ENCODE peak calls at places on chromosome 11, in five cellular contexts. One of them, this sample, is unnamed.

GRCh38 chr11:88307749-88308425 is 29.6 kb downstream of the CTSC start:
- DNase-seq in Right ventricle myocardium inferior: no peak
- DNase-seq in activated CD4-positive, alpha-beta T cell treated with anti-CD3 and anti-CD28 coated beads, Interleukin-2, amount 10 ng/mL, durations not matched to agents 7 days and 5 days: no peak
- DNase-seq in stimulated activated CD4-positive, alpha-beta T cell treated with anti-CD3 and anti-CD28 coated beads, Interleukin-4, amount 100 ng/mL, for 1 hour: no peak
- DNase-seq in nucleus accumbens: no peak
- DNase-seq in this sample: no peak

GRCh38 chr11:76739798-76740197 is 43.4 kb upstream of the TSKU start:
- DNase-seq in Right ventricle myocardium inferior: no peak
- DNase-seq in nucleus accumbens: no peak
- DNase-seq in activated CD4-positive, alpha-beta T cell treated with anti-CD3 and anti-CD28 coated beads, Interleukin-2, amount 10 ng/mL, durations not matched to agents 7 days and 5 days: no peak
- DNase-seq in stimulated activated CD4-positive, alpha-beta T cell treated with anti-CD3 and anti-CD28 coated beads, Interleukin-4, amount 100 ng/mL, for 1 hour: no peak
- DNase-seq in this sample: no peak

GRCh38 chr11:2651826-2652237 is 48.0 kb downstream of the KCNQ1OT1 start:
- DNase-seq in nucleus accumbens: no peak
- DNase-seq in Right ventricle myocardium inferior: peak
- DNase-seq in activated CD4-positive, alpha-beta T cell treated with anti-CD3 and anti-CD28 coated beads, Interleukin-2, amount 10 ng/mL, durations not matched to agents 7 days and 5 days: no peak
- DNase-seq in stimulated activated CD4-positive, alpha-beta T cell treated with anti-CD3 and anti-CD28 coated beads, Interleukin-4, amount 100 ng/mL, for 1 hour: no peak
- DNase-seq in this sample: peak

GRCh38 chr11:93905384-93905783 is 55.0 kb upstream of the VSTM5 start:
- DNase-seq in stimulated activated CD4-positive, alpha-beta T cell treated with anti-CD3 and anti-CD28 coated beads, Interleukin-4, amount 100 ng/mL, for 1 hour: no peak
- DNase-seq in activated CD4-positive, alpha-beta T cell treated with anti-CD3 and anti-CD28 coated beads, Interleukin-2, amount 10 ng/mL, durations not matched to agents 7 days and 5 days: no peak
- DNase-seq in nucleus accumbens: no peak
- DNase-seq in Right ventricle myocardium inferior: no peak
- DNase-seq in this sample: no peak

GRCh38 chr11:112697371-112697770 is 263.8 kb upstream of the NCAM1 start:
- DNase-seq in stimulated activated CD4-positive, alpha-beta T cell treated with anti-CD3 and anti-CD28 coated beads, Interleukin-4, amount 100 ng/mL, for 1 hour: no peak
- DNase-seq in activated CD4-positive, alpha-beta T cell treated with anti-CD3 and anti-CD28 coated beads, Interleukin-2, amount 10 ng/mL, durations not matched to agents 7 days and 5 days: no peak
- DNase-seq in nucleus accumbens: peak
- DNase-seq in Right ventricle myocardium inferior: peak
- DNase-seq in this sample: no peak

GRCh38 chr11:112017538-112017937 is 7.7 kb upstream of the DLAT start:
- DNase-seq in stimulated activated CD4-positive, alpha-beta T cell treated with anti-CD3 and anti-CD28 coated beads, Interleukin-4, amount 100 ng/mL, for 1 hour: no peak
- DNase-seq in activated CD4-positive, alpha-beta T cell treated with anti-CD3 and anti-CD28 coated beads, Interleukin-2, amount 10 ng/mL, durations not matched to agents 7 days and 5 days: no peak
- DNase-seq in nucleus accumbens: no peak
- DNase-seq in Right ventricle myocardium inferior: no peak
- DNase-seq in this sample: no peak

GRCh38 chr11:32148824-32149223 is 58.0 kb downstream of the RCN1 start:
- DNase-seq in activated CD4-positive, alpha-beta T cell treated with anti-CD3 and anti-CD28 coated beads, Interleukin-2, amount 10 ng/mL, durations not matched to agents 7 days and 5 days: no peak
- DNase-seq in nucleus accumbens: no peak
- DNase-seq in stimulated activated CD4-positive, alpha-beta T cell treated with anti-CD3 and anti-CD28 coated beads, Interleukin-4, amount 100 ng/mL, for 1 hour: no peak
- DNase-seq in Right ventricle myocardium inferior: no peak
- DNase-seq in this sample: no peak

GRCh38 chr11:47175746-47176327 is 842 bp downstream of the ARFGAP2 start:
- DNase-seq in Right ventricle myocardium inferior: no peak
- DNase-seq in stimulated activated CD4-positive, alpha-beta T cell treated with anti-CD3 and anti-CD28 coated beads, Interleukin-4, amount 100 ng/mL, for 1 hour: no peak
- DNase-seq in activated CD4-positive, alpha-beta T cell treated with anti-CD3 and anti-CD28 coated beads, Interleukin-2, amount 10 ng/mL, durations not matched to agents 7 days and 5 days: no peak
- DNase-seq in nucleus accumbens: no peak
- DNase-seq in this sample: no peak

GRCh38 chr11:12813371-12814225 is 139.4 kb downstream of the TEAD1 start:
- DNase-seq in stimulated activated CD4-positive, alpha-beta T cell treated with anti-CD3 and anti-CD28 coated beads, Interleukin-4, amount 100 ng/mL, for 1 hour: no peak
- DNase-seq in activated CD4-positive, alpha-beta T cell treated with anti-CD3 and anti-CD28 coated beads, Interleukin-2, amount 10 ng/mL, durations not matched to agents 7 days and 5 days: no peak
- DNase-seq in Right ventricle myocardium inferior: no peak
- DNase-seq in nucleus accumbens: no peak
- DNase-seq in this sample: peak

GRCh38 chr11:117239295-117239694 is 6.8 kb downstream of the RNF214 start:
- DNase-seq in nucleus accumbens: no peak
- DNase-seq in stimulated activated CD4-positive, alpha-beta T cell treated with anti-CD3 and anti-CD28 coated beads, Interleukin-4, amount 100 ng/mL, for 1 hour: no peak
- DNase-seq in Right ventricle myocardium inferior: no peak
- DNase-seq in activated CD4-positive, alpha-beta T cell treated with anti-CD3 and anti-CD28 coated beads, Interleukin-2, amount 10 ng/mL, durations not matched to agents 7 days and 5 days: no peak
- DNase-seq in this sample: no peak

GRCh38 chr11:33687733-33688479 is 12.7 kb downstream of the C11orf91 start:
- DNase-seq in Right ventricle myocardium inferior: no peak
- DNase-seq in stimulated activated CD4-positive, alpha-beta T cell treated with anti-CD3 and anti-CD28 coated beads, Interleukin-4, amount 100 ng/mL, for 1 hour: no peak
- DNase-seq in activated CD4-positive, alpha-beta T cell treated with anti-CD3 and anti-CD28 coated beads, Interleukin-2, amount 10 ng/mL, durations not matched to agents 7 days and 5 days: peak
- DNase-seq in nucleus accumbens: no peak
- DNase-seq in this sample: no peak

GRCh38 chr11:46253258-46254134 is 24.0 kb upstream of the CREB3L1 start:
- DNase-seq in activated CD4-positive, alpha-beta T cell treated with anti-CD3 and anti-CD28 coated beads, Interleukin-2, amount 10 ng/mL, durations not matched to agents 7 days and 5 days: no peak
- DNase-seq in stimulated activated CD4-positive, alpha-beta T cell treated with anti-CD3 and anti-CD28 coated beads, Interleukin-4, amount 100 ng/mL, for 1 hour: no peak
- DNase-seq in Right ventricle myocardium inferior: no peak
- DNase-seq in nucleus accumbens: no peak
- DNase-seq in this sample: no peak

GRCh38 chr11:16418698-16419097 is 62.4 kb upstream of the SOX6 start:
- DNase-seq in stimulated activated CD4-positive, alpha-beta T cell treated with anti-CD3 and anti-CD28 coated beads, Interleukin-4, amount 100 ng/mL, for 1 hour: no peak
- DNase-seq in Right ventricle myocardium inferior: no peak
- DNase-seq in activated CD4-positive, alpha-beta T cell treated with anti-CD3 and anti-CD28 coated beads, Interleukin-2, amount 10 ng/mL, durations not matched to agents 7 days and 5 days: no peak
- DNase-seq in nucleus accumbens: no peak
- DNase-seq in this sample: no peak

GRCh38 chr11:11798586-11799438 is 43.0 kb upstream of the USP47 start:
- DNase-seq in stimulated activated CD4-positive, alpha-beta T cell treated with anti-CD3 and anti-CD28 coated beads, Interleukin-4, amount 100 ng/mL, for 1 hour: peak
- DNase-seq in activated CD4-positive, alpha-beta T cell treated with anti-CD3 and anti-CD28 coated beads, Interleukin-2, amount 10 ng/mL, durations not matched to agents 7 days and 5 days: peak
- DNase-seq in Right ventricle myocardium inferior: peak
- DNase-seq in nucleus accumbens: peak
- DNase-seq in this sample: peak

GRCh38 chr11:32210601-32211000 is 119.7 kb downstream of the RCN1 start:
- DNase-seq in activated CD4-positive, alpha-beta T cell treated with anti-CD3 and anti-CD28 coated beads, Interleukin-2, amount 10 ng/mL, durations not matched to agents 7 days and 5 days: no peak
- DNase-seq in Right ventricle myocardium inferior: no peak
- DNase-seq in nucleus accumbens: no peak
- DNase-seq in stimulated activated CD4-positive, alpha-beta T cell treated with anti-CD3 and anti-CD28 coated beads, Interleukin-4, amount 100 ng/mL, for 1 hour: no peak
- DNase-seq in this sample: no peak

GRCh38 chr11:110711776-110712642 is at the start of gene ARHGAP20:
- DNase-seq in Right ventricle myocardium inferior: peak
- DNase-seq in stimulated activated CD4-positive, alpha-beta T cell treated with anti-CD3 and anti-CD28 coated beads, Interleukin-4, amount 100 ng/mL, for 1 hour: peak
- DNase-seq in activated CD4-positive, alpha-beta T cell treated with anti-CD3 and anti-CD28 coated beads, Interleukin-2, amount 10 ng/mL, durations not matched to agents 7 days and 5 days: peak
- DNase-seq in nucleus accumbens: peak
- DNase-seq in this sample: peak

GRCh38 chr11:86916330-86916729 is 38.9 kb downstream of the FZD4 start:
- DNase-seq in activated CD4-positive, alpha-beta T cell treated with anti-CD3 and anti-CD28 coated beads, Interleukin-2, amount 10 ng/mL, durations not matched to agents 7 days and 5 days: peak
- DNase-seq in nucleus accumbens: no peak
- DNase-seq in Right ventricle myocardium inferior: no peak
- DNase-seq in stimulated activated CD4-positive, alpha-beta T cell treated with anti-CD3 and anti-CD28 coated beads, Interleukin-4, amount 100 ng/mL, for 1 hour: no peak
- DNase-seq in this sample: no peak

GRCh38 chr11:57131080-57131790 is 50.5 kb upstream of the LRRC55 start:
- DNase-seq in activated CD4-positive, alpha-beta T cell treated with anti-CD3 and anti-CD28 coated beads, Interleukin-2, amount 10 ng/mL, durations not matched to agents 7 days and 5 days: no peak
- DNase-seq in Right ventricle myocardium inferior: no peak
- DNase-seq in nucleus accumbens: no peak
- DNase-seq in stimulated activated CD4-positive, alpha-beta T cell treated with anti-CD3 and anti-CD28 coated beads, Interleukin-4, amount 100 ng/mL, for 1 hour: no peak
- DNase-seq in this sample: no peak

GRCh38 chr11:67436459-67437081 is 912 bp downstream of the PTPRCAP start:
- DNase-seq in stimulated activated CD4-positive, alpha-beta T cell treated with anti-CD3 and anti-CD28 coated beads, Interleukin-4, amount 100 ng/mL, for 1 hour: peak
- DNase-seq in activated CD4-positive, alpha-beta T cell treated with anti-CD3 and anti-CD28 coated beads, Interleukin-2, amount 10 ng/mL, durations not matched to agents 7 days and 5 days: peak
- DNase-seq in nucleus accumbens: no peak
- DNase-seq in Right ventricle myocardium inferior: no peak
- DNase-seq in this sample: peak

GRCh38 chr11:68816917-68817419 is 24.7 kb downstream of the CPT1A start:
- DNase-seq in stimulated activated CD4-positive, alpha-beta T cell treated with anti-CD3 and anti-CD28 coated beads, Interleukin-4, amount 100 ng/mL, for 1 hour: peak
- DNase-seq in activated CD4-positive, alpha-beta T cell treated with anti-CD3 and anti-CD28 coated beads, Interleukin-2, amount 10 ng/mL, durations not matched to agents 7 days and 5 days: no peak
- DNase-seq in nucleus accumbens: no peak
- DNase-seq in Right ventricle myocardium inferior: no peak
- DNase-seq in this sample: no peak

GRCh38 chr11:22433066-22433450 is 94.9 kb downstream of the SLC17A6 start:
- DNase-seq in stimulated activated CD4-positive, alpha-beta T cell treated with anti-CD3 and anti-CD28 coated beads, Interleukin-4, amount 100 ng/mL, for 1 hour: no peak
- DNase-seq in activated CD4-positive, alpha-beta T cell treated with anti-CD3 and anti-CD28 coated beads, Interleukin-2, amount 10 ng/mL, durations not matched to agents 7 days and 5 days: no peak
- DNase-seq in nucleus accumbens: no peak
- DNase-seq in Right ventricle myocardium inferior: no peak
- DNase-seq in this sample: no peak

GRCh38 chr11:114346709-114347141 is 50.5 kb downstream of the NNMT start:
- DNase-seq in stimulated activated CD4-positive, alpha-beta T cell treated with anti-CD3 and anti-CD28 coated beads, Interleukin-4, amount 100 ng/mL, for 1 hour: no peak
- DNase-seq in activated CD4-positive, alpha-beta T cell treated with anti-CD3 and anti-CD28 coated beads, Interleukin-2, amount 10 ng/mL, durations not matched to agents 7 days and 5 days: peak
- DNase-seq in nucleus accumbens: no peak
- DNase-seq in Right ventricle myocardium inferior: no peak
- DNase-seq in this sample: no peak

GRCh38 chr11:116502641-116503061 is 270.1 kb downstream of the BUD13 start:
- DNase-seq in stimulated activated CD4-positive, alpha-beta T cell treated with anti-CD3 and anti-CD28 coated beads, Interleukin-4, amount 100 ng/mL, for 1 hour: no peak
- DNase-seq in activated CD4-positive, alpha-beta T cell treated with anti-CD3 and anti-CD28 coated beads, Interleukin-2, amount 10 ng/mL, durations not matched to agents 7 days and 5 days: no peak
- DNase-seq in Right ventricle myocardium inferior: no peak
- DNase-seq in nucleus accumbens: no peak
- DNase-seq in this sample: no peak

GRCh38 chr11:60378359-60378758 is at the start of gene MS4A7:
- DNase-seq in activated CD4-positive, alpha-beta T cell treated with anti-CD3 and anti-CD28 coated beads, Interleukin-2, amount 10 ng/mL, durations not matched to agents 7 days and 5 days: no peak
- DNase-seq in nucleus accumbens: no peak
- DNase-seq in stimulated activated CD4-positive, alpha-beta T cell treated with anti-CD3 and anti-CD28 coated beads, Interleukin-4, amount 100 ng/mL, for 1 hour: no peak
- DNase-seq in Right ventricle myocardium inferior: no peak
- DNase-seq in this sample: no peak

GRCh38 chr11:27171391-27171790 is 130.8 kb downstream of the BBOX1 start:
- DNase-seq in Right ventricle myocardium inferior: no peak
- DNase-seq in nucleus accumbens: no peak
- DNase-seq in stimulated activated CD4-positive, alpha-beta T cell treated with anti-CD3 and anti-CD28 coated beads, Interleukin-4, amount 100 ng/mL, for 1 hour: no peak
- DNase-seq in activated CD4-positive, alpha-beta T cell treated with anti-CD3 and anti-CD28 coated beads, Interleukin-2, amount 10 ng/mL, durations not matched to agents 7 days and 5 days: no peak
- DNase-seq in this sample: no peak

GRCh38 chr11:22991196-22991595 is 130.9 kb upstream of the CCDC179 start:
- DNase-seq in nucleus accumbens: no peak
- DNase-seq in Right ventricle myocardium inferior: no peak
- DNase-seq in stimulated activated CD4-positive, alpha-beta T cell treated with anti-CD3 and anti-CD28 coated beads, Interleukin-4, amount 100 ng/mL, for 1 hour: no peak
- DNase-seq in activated CD4-positive, alpha-beta T cell treated with anti-CD3 and anti-CD28 coated beads, Interleukin-2, amount 10 ng/mL, durations not matched to agents 7 days and 5 days: no peak
- DNase-seq in this sample: no peak

GRCh38 chr11:34632105-34632780 is 11.3 kb downstream of the EHF start:
- DNase-seq in Right ventricle myocardium inferior: no peak
- DNase-seq in nucleus accumbens: peak
- DNase-seq in stimulated activated CD4-positive, alpha-beta T cell treated with anti-CD3 and anti-CD28 coated beads, Interleukin-4, amount 100 ng/mL, for 1 hour: no peak
- DNase-seq in activated CD4-positive, alpha-beta T cell treated with anti-CD3 and anti-CD28 coated beads, Interleukin-2, amount 10 ng/mL, durations not matched to agents 7 days and 5 days: no peak
- DNase-seq in this sample: no peak

GRCh38 chr11:17443000-17443399 is 33.6 kb downstream of the ABCC8 start:
- DNase-seq in activated CD4-positive, alpha-beta T cell treated with anti-CD3 and anti-CD28 coated beads, Interleukin-2, amount 10 ng/mL, durations not matched to agents 7 days and 5 days: no peak
- DNase-seq in stimulated activated CD4-positive, alpha-beta T cell treated with anti-CD3 and anti-CD28 coated beads, Interleukin-4, amount 100 ng/mL, for 1 hour: no peak
- DNase-seq in nucleus accumbens: no peak
- DNase-seq in Right ventricle myocardium inferior: no peak
- DNase-seq in this sample: no peak

GRCh38 chr11:3169235-3169951 is 4.3 kb upstream of the OSBPL5 start:
- DNase-seq in nucleus accumbens: no peak
- DNase-seq in Right ventricle myocardium inferior: peak
- DNase-seq in stimulated activated CD4-positive, alpha-beta T cell treated with anti-CD3 and anti-CD28 coated beads, Interleukin-4, amount 100 ng/mL, for 1 hour: peak
- DNase-seq in activated CD4-positive, alpha-beta T cell treated with anti-CD3 and anti-CD28 coated beads, Interleukin-2, amount 10 ng/mL, durations not matched to agents 7 days and 5 days: no peak
- DNase-seq in this sample: peak

GRCh38 chr11:127470485-127470884 is 469.9 kb upstream of the KIRREL3 start:
- DNase-seq in stimulated activated CD4-positive, alpha-beta T cell treated with anti-CD3 and anti-CD28 coated beads, Interleukin-4, amount 100 ng/mL, for 1 hour: no peak
- DNase-seq in Right ventricle myocardium inferior: no peak
- DNase-seq in activated CD4-positive, alpha-beta T cell treated with anti-CD3 and anti-CD28 coated beads, Interleukin-2, amount 10 ng/mL, durations not matched to agents 7 days and 5 days: no peak
- DNase-seq in nucleus accumbens: no peak
- DNase-seq in this sample: no peak

GRCh38 chr11:123261345-123262106 is 66.5 kb upstream of the CLMP start:
- DNase-seq in Right ventricle myocardium inferior: peak
- DNase-seq in stimulated activated CD4-positive, alpha-beta T cell treated with anti-CD3 and anti-CD28 coated beads, Interleukin-4, amount 100 ng/mL, for 1 hour: peak
- DNase-seq in activated CD4-positive, alpha-beta T cell treated with anti-CD3 and anti-CD28 coated beads, Interleukin-2, amount 10 ng/mL, durations not matched to agents 7 days and 5 days: peak
- DNase-seq in nucleus accumbens: peak
- DNase-seq in this sample: peak

GRCh38 chr11:70567680-70568503 is 169.6 kb downstream of the CTTN start:
- DNase-seq in stimulated activated CD4-positive, alpha-beta T cell treated with anti-CD3 and anti-CD28 coated beads, Interleukin-4, amount 100 ng/mL, for 1 hour: no peak
- DNase-seq in Right ventricle myocardium inferior: no peak
- DNase-seq in activated CD4-positive, alpha-beta T cell treated with anti-CD3 and anti-CD28 coated beads, Interleukin-2, amount 10 ng/mL, durations not matched to agents 7 days and 5 days: no peak
- DNase-seq in nucleus accumbens: no peak
- DNase-seq in this sample: peak

GRCh38 chr11:116792869-116793475 is 1.3 kb upstream of the APOA5 start:
- DNase-seq in stimulated activated CD4-positive, alpha-beta T cell treated with anti-CD3 and anti-CD28 coated beads, Interleukin-4, amount 100 ng/mL, for 1 hour: no peak
- DNase-seq in Right ventricle myocardium inferior: no peak
- DNase-seq in activated CD4-positive, alpha-beta T cell treated with anti-CD3 and anti-CD28 coated beads, Interleukin-2, amount 10 ng/mL, durations not matched to agents 7 days and 5 days: no peak
- DNase-seq in nucleus accumbens: no peak
- DNase-seq in this sample: no peak

This sample was measured in kidney.